ENCODE peak calls at places on chromosomes 3 and 15, in six cellular contexts. R is fibroblast of lung, S is astrocyte of the hippocampus, T is endothelial cell, K is fibroblast of gingiva, O is DMS153. E is an unnamed sample.

GRCh38 chr15:66701422-66702034 is 508 bp upstream of the SMAD6 start:
- DNase-seq in R (no peak), S (no peak), T (peak), K (peak), O (no peak), E (peak)

GRCh38 chr3:128170866-128171516 is 17.7 kb downstream of the EEFSEC start:
- DNase-seq in R (peak), S (peak), T (peak), K (peak), O (peak), E (peak)

GRCh38 chr15:83164409-83165404 is 42.9 kb downstream of the HDGFL3 start:
- DNase-seq in R (peak), S (peak), T (no peak), K (peak), O (no peak), E (peak)

GRCh38 chr3:130395916-130396315 is 50.4 kb downstream of the COL6A5 start:
- DNase-seq in R (peak), S (peak), T (no peak), K (peak), O (peak), E (peak)

GRCh38 chr3:181493423-181493822 is 218.3 kb upstream of the SOX2 start:
- DNase-seq in R (no peak), S (peak), T (no peak), K (no peak), O (no peak), E (no peak)

GRCh38 chr3:155270063-155270462 is 23.4 kb downstream of the STRIT1 start:
- DNase-seq in R (no peak), S (no peak), T (no peak), K (no peak), O (no peak), E (no peak)

GRCh38 chr15:60589253-60589652 is 110.3 kb upstream of the ICE2 start:
- DNase-seq in R (no peak), S (no peak), T (no peak), K (no peak), O (no peak), E (no peak)

GRCh38 chr3:99659032-99659431 is 20.6 kb downstream of the COL8A1 start:
- DNase-seq in R (peak), S (peak), T (no peak), K (peak), O (no peak), E (no peak)

GRCh38 chr15:81723758-81724157 is 322.1 kb downstream of the MEX3B start:
- DNase-seq in R (no peak), S (no peak), T (no peak), K (no peak), O (no peak), E (no peak)

GRCh38 chr3:38601971-38602550 is 47.4 kb downstream of the SCN5A start:
- DNase-seq in R (no peak), S (no peak), T (no peak), K (no peak), O (no peak), E (no peak)

GRCh38 chr15:67456677-67457529 is 64.0 kb upstream of the C15orf61 start:
- DNase-seq in R (peak), S (peak), T (peak), K (peak), O (peak), E (peak)

GRCh38 chr15:25701716-25702465 is 161.2 kb downstream of the ATP10A start:
- DNase-seq in R (no peak), S (peak), T (no peak), K (no peak), O (no peak), E (no peak)

GRCh38 chr3:132879651-132880050 is 157.4 kb upstream of the NPHP3 start:
- DNase-seq in R (no peak), S (peak), T (no peak), K (no peak), O (no peak), E (no peak)

GRCh38 chr3:191529992-191530391 is 69.0 kb downstream of the PYDC2 start:
- DNase-seq in R (no peak), S (no peak), T (no peak), K (no peak), O (no peak), E (no peak)

GRCh38 chr3:17030956-17031652 is 146.3 kb downstream of the PLCL2 start:
- DNase-seq in R (no peak), S (no peak), T (no peak), K (no peak), O (no peak), E (no peak)

GRCh38 chr3:2713923-2714322 is 396.3 kb downstream of the IL5RA start:
- DNase-seq in R (peak), S (no peak), T (no peak), K (no peak), O (no peak), E (no peak)

GRCh38 chr15:40336129-40337122 is 4.3 kb downstream of the CCDC9B start:
- DNase-seq in R (no peak), S (no peak), T (peak), K (no peak), O (peak), E (no peak)

GRCh38 chr15:40282144-40282869 is 557 bp downstream of the ANKRD63 start:
- DNase-seq in R (no peak), S (peak), T (peak), K (no peak), O (no peak), E (peak)

GRCh38 chr15:71458089-71458660 is 342.9 kb downstream of the THSD4 start:
- DNase-seq in R (no peak), S (no peak), T (no peak), K (no peak), O (no peak), E (no peak)

GRCh38 chr15:61794881-61795280 is 265.4 kb downstream of the VPS13C start:
- DNase-seq in R (peak), S (no peak), T (no peak), K (peak), O (no peak), E (no peak)

GRCh38 chr15:95295905-95296618 is 1034.4 kb upstream of the NR2F2 start:
- DNase-seq in R (no peak), S (no peak), T (no peak), K (no peak), O (no peak), E (no peak)

GRCh38 chr3:30625541-30626438 is 19.4 kb downstream of the TGFBR2 start:
- DNase-seq in R (peak), S (peak), T (no peak), K (peak), O (no peak), E (no peak)

GRCh38 chr3:22952860-22953259 is 250.3 kb upstream of the UBE2E2 start:
- DNase-seq in R (no peak), S (no peak), T (no peak), K (no peak), O (no peak), E (no peak)

GRCh38 chr3:122269045-122269444 is 56.0 kb upstream of the CSTA start:
- DNase-seq in R (no peak), S (no peak), T (no peak), K (no peak), O (no peak), E (no peak)

GRCh38 chr3:177443469-177443868 is 246.2 kb upstream of the TBL1XR1 start:
- DNase-seq in R (peak), S (peak), T (no peak), K (peak), O (no peak), E (no peak)